ENCODE peak calls at places on chromosome 7, in four cellular contexts. V, D, I and C are unnamed samples. For H3K4me1, the result is how much of the 10 kb centered on the place peaks cover.

GRCh38 chr7:37320140-37320839 is 128.4 kb downstream of the ELMO1 start:
- DNase-seq in D (no peak), I (no peak), V (no peak), C (no peak)

GRCh38 chr7:141563956-141564623 is 12.9 kb downstream of the AGK start:
- DNase-seq in D (no peak), I (no peak), V (no peak), C (no peak)

GRCh38 chr7:33932221-33932620 is 26.9 kb downstream of the BMPER start:
- DNase-seq in I (no peak), V (no peak), D (no peak), C (no peak)

GRCh38 chr7:144384555-144385245 is 18.8 kb downstream of the NOBOX start:
- DNase-seq in D (no peak), V (no peak), I (no peak), C (peak)

GRCh38 chr7:81604075-81604807 is 165.6 kb downstream of the HGF start:
- DNase-seq in D (no peak), V (no peak), I (no peak), C (no peak)

GRCh38 chr7:106504620-106505019 is 156.3 kb downstream of the CCDC71L start:
- DNase-seq in V (no peak), D (no peak), I (no peak), C (no peak)

GRCh38 chr7:87450706-87451105 is 24.8 kb downstream of the ABCB4 start:
- DNase-seq in V (no peak), D (no peak), I (no peak), C (no peak)

GRCh38 chr7:100372694-100373093 is 593 bp upstream of the PILRA start:
- DNase-seq in D (no peak), I (no peak), V (no peak), C (no peak)

GRCh38 chr7:142611566-142612250 is 137.6 kb upstream of the PRSS1 start:
- DNase-seq in V (no peak), I (no peak), D (no peak), C (no peak)

GRCh38 chr7:128453836-128454804 is 1.6 kb upstream of the HILPDA start:
- DNase-seq in V (no peak), I (no peak), D (peak), C (peak)

GRCh38 chr7:71348751-71349415 is 216.9 kb downstream of the GALNT17 start:
- DNase-seq in V (peak), I (no peak), D (no peak), C (no peak)

GRCh38 chr7:137685439-137686164 is 161.2 kb downstream of the DGKI start:
- DNase-seq in D (no peak), V (no peak), I (no peak), C (no peak)

GRCh38 chr7:78959471-78959870 is 494.0 kb downstream of the MAGI2 start:
- DNase-seq in I (no peak), D (no peak), V (no peak), C (no peak)

GRCh38 chr7:106313456-106313891 is 28.7 kb upstream of the NAMPT start:
- DNase-seq in V (peak), I (peak), D (no peak), C (no peak)

GRCh38 chr7:157903715-157904114 is 566.9 kb downstream of the DNAJB6 start:
- DNase-seq in D (no peak), V (no peak), I (no peak), C (no peak)

GRCh38 chr7:136911362-136911761 is 42.9 kb downstream of the CHRM2 start:
- DNase-seq in I (no peak), D (no peak), V (no peak), C (no peak)

GRCh38 chr7:16421333-16422099 is at the start of gene CRPPA:
- DNase-seq in D (no peak), V (peak), I (no peak), C (peak)

GRCh38 chr7:43151076-43151475 is 38.6 kb downstream of the HECW1 start:
- DNase-seq in D (no peak), V (no peak), I (no peak), C (no peak)

GRCh38 chr7:80070391-80070790 is 64.2 kb upstream of the GNAI1 start:
- DNase-seq in V (no peak), I (no peak), D (no peak), C (no peak)

GRCh38 chr7:149713731-149714068 is 59.7 kb downstream of the ZNF467 start:
- DNase-seq in V (no peak), D (no peak), I (peak), C (no peak)

GRCh38 chr7:81605493-81605892 is 164.4 kb downstream of the HGF start:
- DNase-seq in D (no peak), V (no peak), I (no peak), C (no peak)

GRCh38 chr7:132650498-132650897 is 74.2 kb upstream of the PLXNA4 start:
- DNase-seq in D (no peak), I (peak), V (no peak), C (no peak)

GRCh38 chr7:78770422-78771410 is 682.8 kb downstream of the MAGI2 start:
- DNase-seq in I (no peak), D (no peak), V (no peak), C (no peak)

GRCh38 chr7:82444220-82445049 is 858 bp upstream of the CACNA2D1 start:
- DNase-seq in V (peak), D (no peak), I (no peak), C (peak)

GRCh38 chr7:93977551-93977950 is 26.6 kb downstream of the BET1 start:
- DNase-seq in V (no peak), I (no peak), D (no peak), C (no peak)

GRCh38 chr7:122137291-122138077 is 6.6 kb downstream of the AASS start:
- DNase-seq in D (no peak), V (no peak), I (no peak), C (no peak)

GRCh38 chr7:106824458-106824857 is 40.6 kb upstream of the PIK3CG start:
- DNase-seq in I (no peak), D (no peak), V (no peak), C (no peak)

GRCh38 chr7:38317457-38318037 is 44.1 kb upstream of the TARP start:
- DNase-seq in I (no peak), V (no peak), D (no peak), C (no peak)

GRCh38 chr7:132248841-132249590 is 327.3 kb downstream of the PLXNA4 start:
- DNase-seq in I (no peak), V (no peak), D (no peak), C (no peak)

GRCh38 chr7:157462840-157463239 is 126.0 kb downstream of the DNAJB6 start:
- DNase-seq in V (no peak), D (no peak), I (peak), C (no peak)

GRCh38 chr7:114084381-114085312 is 165.8 kb upstream of the PPP1R3A start:
- DNase-seq in V (peak), D (peak), I (no peak), C (peak)

GRCh38 chr7:121395494-121395960 is 581 bp downstream of the FAM3C start:
- DNase-seq in V (no peak), I (peak), D (no peak), C (peak)

GRCh38 chr7:115825736-115826135 is 204.8 kb downstream of the TFEC start:
- DNase-seq in V (no peak), I (no peak), D (no peak), C (no peak)

GRCh38 chr7:123645516-123645915 is 10.2 kb upstream of the LMOD2 start:
- DNase-seq in D (no peak), V (no peak), I (no peak), C (no peak)

GRCh38 chr7:55545496-55545895 is 26.8 kb downstream of the VOPP1 start:
- DNase-seq in I (peak), D (no peak), V (no peak), C (no peak)

GRCh38 chr7:82413237-82413636 is 30.3 kb downstream of the CACNA2D1 start:
- DNase-seq in I (no peak), D (no peak), V (no peak), C (no peak)

GRCh38 chr7:23261843-23262452 is 15.4 kb downstream of the GPNMB start:
- DNase-seq in V (no peak), D (no peak), I (peak), C (peak)

GRCh38 chr7:27185013-27185707 is at the start of gene HOXA11:
- DNase-seq in I (peak), D (peak), V (peak), C (peak)
- H3K4me1 ChIP-seq in I (half or more), D (under half), V (under half), C (under half)

DNA sequence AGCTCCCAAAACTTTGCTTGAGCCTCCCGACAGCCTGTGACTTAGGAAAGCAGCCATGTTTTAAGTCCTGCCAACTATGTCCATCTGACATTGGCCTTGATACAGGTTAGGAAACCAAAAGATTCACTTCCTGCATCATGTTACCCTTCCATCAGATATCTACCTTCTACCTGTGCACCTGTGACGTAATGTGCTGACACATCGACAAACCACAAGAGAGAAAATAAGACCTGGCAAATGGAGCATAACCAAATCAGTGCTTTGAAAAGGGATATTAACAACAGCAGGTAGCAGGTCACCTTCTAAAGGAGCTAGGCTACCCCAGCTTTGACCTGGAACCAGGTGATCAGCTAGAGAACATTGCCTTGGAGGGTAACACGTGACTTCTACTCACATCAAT is 14.8 kb upstream of the PRR15 start:
- DNase-seq in V (no peak), D (no peak), I (no peak), C (no peak)
- H3K4me1 ChIP-seq in V (under half), D (under half), I (under half), C (under half)

GRCh38 chr7:27129729-27130539 is 623 bp downstream of the HOXA4 start:
- DNase-seq in D (no peak), I (peak), V (no peak), C (peak)
- H3K4me1 ChIP-seq in D (under half), I (under half), V (under half), C (under half)

GRCh38 chr7:148163246-148163645 is 427.3 kb upstream of the C7orf33 start:
- DNase-seq in V (no peak), D (no peak), I (no peak), C (no peak)
- H3K4me1 ChIP-seq in V (under half), D (under half), I (under half), C (under half)

DNA sequence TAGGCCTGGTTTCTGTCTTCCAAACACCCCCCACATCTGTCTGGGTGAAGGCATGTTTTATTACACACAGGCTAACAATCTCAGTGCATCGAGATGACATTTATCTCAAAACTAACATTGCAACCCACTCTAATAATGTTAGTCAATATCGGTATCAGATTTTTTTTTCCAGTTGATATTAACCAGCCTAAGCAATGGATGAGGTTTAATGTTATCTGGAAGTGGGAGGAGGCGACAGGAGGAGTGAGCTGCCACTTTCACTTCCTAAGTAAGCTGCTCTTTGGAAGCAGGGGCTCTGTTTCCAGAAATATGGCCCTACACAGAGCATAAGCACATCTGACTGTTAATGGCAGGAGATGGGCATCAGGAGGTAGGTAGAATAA is 5.2 kb downstream of the NOD1 start:
- DNase-seq in I (no peak), V (no peak), D (no peak), C (no peak)
- H3K4me1 ChIP-seq in I (under half), V (under half), D (under half), C (under half)

DNA sequence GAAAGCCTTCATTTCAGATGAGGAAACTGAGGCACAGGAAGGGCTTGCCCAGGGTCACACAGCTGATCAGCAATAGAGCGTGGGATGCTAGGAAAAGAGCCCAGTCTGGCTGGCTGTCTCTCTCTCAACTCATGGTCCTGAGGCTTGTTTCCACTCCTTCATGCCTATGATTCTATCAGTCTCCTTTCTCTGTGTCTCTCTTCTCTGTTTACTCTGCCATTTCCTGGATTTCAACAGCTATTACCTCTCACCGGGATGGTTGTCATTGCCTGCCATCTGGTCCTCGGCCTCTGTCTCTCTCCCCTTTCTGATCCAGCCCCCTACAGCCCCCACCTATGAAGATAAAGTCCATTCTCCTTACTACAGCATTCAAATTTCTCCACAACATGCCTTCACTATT is 93.3 kb upstream of the AGBL3 start:
- DNase-seq in I (no peak), V (no peak), D (no peak), C (no peak)
- H3K4me1 ChIP-seq in I (under half), V (under half), D (under half), C (under half)

GRCh38 chr7:77543910-77544309 is 6.8 kb downstream of the PTPN12 start:
- DNase-seq in I (no peak), V (no peak), D (no peak), C (no peak)
- H3K4me1 ChIP-seq in I (under half), V (under half), D (under half), C (under half)

DNA sequence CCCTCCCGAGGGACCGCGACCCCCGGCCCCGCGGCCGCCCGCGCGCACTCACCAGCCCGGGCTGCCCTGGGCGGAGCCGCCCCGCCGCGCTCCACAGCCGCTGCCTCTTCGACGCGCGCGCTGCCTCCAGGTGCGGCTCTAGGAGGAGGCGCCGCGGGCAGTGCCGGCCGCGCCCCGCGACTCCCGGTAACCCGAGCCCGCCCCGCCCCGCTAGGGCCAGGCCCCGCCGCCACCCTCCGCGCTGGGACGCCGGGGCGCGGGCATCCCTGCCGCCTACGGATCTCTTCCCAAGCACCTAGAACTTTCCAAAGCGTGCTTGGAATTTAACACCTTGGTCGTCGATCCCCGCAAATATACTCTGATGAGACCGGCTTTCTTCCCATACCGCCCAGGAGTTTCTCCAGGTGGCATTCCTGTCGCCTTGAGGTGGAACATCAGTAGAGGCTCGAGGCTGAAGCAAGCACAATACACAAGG is at the start of gene SLC26A5:
- DNase-seq in V (peak), I (no peak), D (no peak), C (peak)
- H3K4me1 ChIP-seq in V (under half), I (under half), D (under half), C (under half)

GRCh38 chr7:2701406-2701805 is 13.4 kb downstream of the AMZ1 start:
- DNase-seq in I (no peak), V (no peak), D (no peak), C (no peak)
- H3K4me1 ChIP-seq in I (under half), V (under half), D (under half), C (under half)

GRCh38 chr7:41501016-41501415 is 201.9 kb downstream of the INHBA start:
- DNase-seq in D (no peak), V (no peak), I (no peak), C (no peak)
- H3K4me1 ChIP-seq in D (under half), V (under half), I (under half), C (under half)